ENCODE peak calls at places on chromosome 13, in four cellular contexts. Q is neural progenitor cell, D is SK-N-SH, J is GM23338. R is an unnamed sample.

GRCh38 chr13:47623862-47624261 is 377.2 kb downstream of the SUCLA2 start:
- DNase-seq in Q (no peak), D (no peak), J (no peak), R (no peak)

GRCh38 chr13:99407906-99408702 is 93.2 kb upstream of the TM9SF2 start:
- DNase-seq in D (no peak), J (no peak), Q (no peak), R (no peak)

GRCh38 chr13:32378012-32378411 is 49.9 kb downstream of the N4BP2L1 start:
- DNase-seq in D (no peak), J (no peak), Q (no peak), R (no peak)

GRCh38 chr13:44734204-44734707 is 158.1 kb upstream of the TSC22D1 start:
- DNase-seq in Q (no peak), J (no peak), D (peak; percentile 77), R (no peak)

GRCh38 chr13:77637583-77637982 is 59.9 kb upstream of the SLAIN1 start:
- DNase-seq in D (no peak), J (no peak), Q (peak; percentile 35), R (no peak)

GRCh38 chr13:112843392-112844250 is 125.4 kb upstream of the MCF2L start:
- DNase-seq in J (no peak), Q (no peak), D (no peak), R (no peak)

GRCh38 chr13:99395436-99395835 is 88.2 kb upstream of the GPR183 start:
- DNase-seq in J (no peak), Q (no peak), D (no peak), R (no peak)

GRCh38 chr13:47459512-47459911 is 541.6 kb downstream of the SUCLA2 start:
- DNase-seq in J (peak; percentile 59), Q (peak; percentile 38), D (peak; percentile 3), R (peak; percentile 1)

GRCh38 chr13:33377825-33378224 is 92.3 kb upstream of the STARD13 start:
- DNase-seq in D (no peak), Q (no peak), J (no peak), R (no peak)

GRCh38 chr13:43905435-43906031 is 25.8 kb downstream of the LACC1 start:
- DNase-seq in Q (peak; percentile 80), J (peak; percentile 82), D (peak; percentile 63), R (peak; percentile 74)

GRCh38 chr13:93151277-93151676 is 75.3 kb upstream of the GPC6 start:
- DNase-seq in J (no peak), Q (no peak), D (no peak), R (no peak)

GRCh38 chr13:66659291-66660012 is 570.7 kb downstream of the PCDH9 start:
- DNase-seq in D (no peak), Q (no peak), J (no peak), R (peak; percentile 90)

GRCh38 chr13:36778083-36778671 is 40.8 kb upstream of the RFXAP start:
- DNase-seq in D (no peak), Q (peak; percentile 91), J (peak; percentile 65), R (no peak)

GRCh38 chr13:107681611-107682010 is 533.7 kb downstream of the LIG4 start:
- DNase-seq in Q (no peak), J (no peak), D (peak; percentile 8), R (no peak)

GRCh38 chr13:65378943-65379519 is 1851.1 kb downstream of the PCDH9 start:
- DNase-seq in Q (peak; percentile 3), D (no peak), J (peak; percentile 32), R (peak; percentile 8)

GRCh38 chr13:25196971-25197370 is 24.9 kb upstream of the AMER2 start:
- DNase-seq in J (no peak), D (no peak), Q (no peak), R (no peak)

GRCh38 chr13:22423261-22423660 is 752.4 kb downstream of the FGF9 start:
- DNase-seq in Q (no peak), D (no peak), J (no peak), R (no peak)

GRCh38 chr13:46778879-46779278 is 18.1 kb downstream of the ESD start:
- DNase-seq in J (no peak), D (no peak), Q (no peak), R (no peak)

GRCh38 chr13:44068737-44069136 is 189.0 kb downstream of the LACC1 start:
- DNase-seq in D (no peak), J (peak; percentile 41), Q (no peak), R (no peak)

GRCh38 chr13:79423801-79424642 is 18.0 kb upstream of the RBM26 start:
- DNase-seq in Q (peak; percentile 34), J (peak; percentile 75), D (peak; percentile 45), R (peak; percentile 54)

GRCh38 chr13:40770609-40770933 is 419 bp downstream of the MRPS31 start:
- DNase-seq in J (no peak), Q (no peak), D (no peak), R (no peak)

GRCh38 chr13:89076622-89077021 is 1405.5 kb downstream of the SLITRK5 start:
- DNase-seq in Q (no peak), D (no peak), J (no peak), R (no peak)

GRCh38 chr13:42049454-42049780 is 969 bp downstream of the DGKH start:
- DNase-seq in D (no peak), Q (no peak), J (no peak), R (peak; percentile 27)

GRCh38 chr13:112651306-112651705 is 38.5 kb upstream of the ATP11A start:
- DNase-seq in D (no peak), Q (no peak), J (no peak), R (no peak)

GRCh38 chr13:106471957-106472543 is 63.4 kb downstream of the EFNB2 start:
- DNase-seq in D (peak; percentile 24), Q (peak; percentile 78), J (peak; percentile 71), R (no peak)

GRCh38 chr13:21399741-21400140 is 59.4 kb downstream of the ZDHHC20 start:
- DNase-seq in D (no peak), Q (no peak), J (no peak), R (no peak)

GRCh38 chr13:113935081-113935511 is 38.8 kb downstream of the C13orf46 start:
- DNase-seq in Q (peak; percentile 43), J (peak; percentile 43), D (peak; percentile 37), R (no peak)

GRCh38 chr13:51520524-51520923 is 63.7 kb upstream of the WDFY2 start:
- DNase-seq in Q (no peak), D (no peak), J (no peak), R (no peak)

GRCh38 chr13:90997951-90998350 is 349.5 kb upstream of the MIR17HG start:
- DNase-seq in Q (no peak), J (no peak), D (no peak), R (no peak)

GRCh38 chr13:39770514-39770913 is 115.1 kb downstream of the COG6 start:
- DNase-seq in J (no peak), D (no peak), Q (no peak), R (no peak)

GRCh38 chr13:28337196-28338045 is 157.5 kb downstream of the FLT1 start:
- DNase-seq in Q (no peak), J (no peak), D (no peak), R (no peak)

GRCh38 chr13:57682128-57682716 is 50.7 kb downstream of the PCDH17 start:
- DNase-seq in J (peak; percentile 22), Q (no peak), D (no peak), R (no peak)

GRCh38 chr13:69970521-69970920 is 137.1 kb upstream of the ATXN8OS start:
- DNase-seq in J (peak; percentile 37), Q (no peak), D (no peak), R (no peak)

GRCh38 chr13:44422755-44423643 is 49.4 kb downstream of the SERP2 start:
- DNase-seq in J (no peak), Q (no peak), D (no peak), R (no peak)

GRCh38 chr13:91758724-91759123 is 360.3 kb downstream of the GPC5 start:
- DNase-seq in J (no peak), Q (no peak), D (no peak), R (no peak)

GRCh38 chr13:96075953-96076543 is 13.9 kb upstream of the HS6ST3 start:
- DNase-seq in Q (no peak), J (peak; percentile 57), D (peak; percentile 28), R (peak; percentile 0)

GRCh38 chr13:87669379-87669978 is 1.7 kb upstream of the SLITRK5 start:
- DNase-seq in Q (peak; percentile 56), D (peak; percentile 27), J (peak; percentile 76), R (peak; percentile 87)

GRCh38 chr13:50303963-50304721 is 288.9 kb downstream of the KCNRG start:
- DNase-seq in D (no peak), Q (no peak), J (no peak), R (no peak)
- H3K4me3 ChIP-seq in D (no peak overlapping the region), Q (no peak overlapping the region), J (no peak overlapping the region), R (no peak overlapping the region)

DNA sequence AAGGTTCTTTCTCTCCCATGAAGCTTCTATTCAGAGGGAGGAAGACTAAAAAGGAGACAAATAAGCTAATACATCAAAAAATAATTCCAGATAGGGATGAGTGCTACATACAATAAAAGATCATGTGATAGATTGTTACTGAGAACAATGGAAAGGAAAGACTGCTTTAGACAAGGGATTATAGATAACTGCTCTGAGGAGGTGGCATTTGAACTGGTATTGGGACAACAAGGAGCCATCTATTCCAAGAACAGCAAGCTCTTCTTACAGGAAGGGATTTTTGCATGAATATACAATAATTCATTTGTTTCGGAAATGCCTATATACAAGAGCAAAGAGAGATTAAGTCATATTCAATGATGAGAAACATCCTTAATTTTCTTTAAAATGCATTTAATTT is 540.5 kb upstream of the KLF12 start:
- DNase-seq in D (no peak), Q (no peak), J (no peak), R (no peak)
- TF ChIP-seq EZH2phosphoT487 in D (no peak), Q (no peak), J (no peak), R (no peak)

DNA sequence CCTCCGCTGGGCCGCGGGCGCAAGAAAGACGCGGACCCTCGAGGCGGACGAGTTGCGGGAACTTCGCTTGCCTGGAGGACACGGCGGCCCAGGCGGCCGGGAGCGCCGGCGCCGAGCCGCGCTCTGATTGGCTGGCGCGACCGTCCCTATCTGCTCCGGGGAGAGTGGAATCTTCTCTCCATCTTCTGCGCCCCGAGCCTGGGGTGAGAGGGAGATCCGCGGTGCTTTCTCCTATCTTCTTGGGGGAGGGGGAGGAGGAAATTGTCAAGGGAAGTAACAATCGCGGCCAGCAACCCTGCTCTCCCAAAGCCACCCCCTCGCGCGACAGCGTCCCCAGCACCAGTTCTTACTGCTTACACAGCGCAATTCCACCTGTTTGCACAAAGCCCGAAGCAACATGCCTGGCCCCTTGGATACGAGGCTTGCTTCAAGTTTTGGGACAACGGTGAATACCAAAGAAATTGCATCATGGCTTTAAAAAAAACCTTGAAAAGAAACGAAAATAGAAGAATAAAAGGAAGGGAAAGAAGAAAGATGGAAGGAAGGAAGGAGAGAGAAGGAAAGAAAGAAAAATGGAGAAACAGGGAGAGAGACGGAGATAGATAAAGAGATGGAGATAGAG is 4.8 kb downstream of the SOX21 start:
- DNase-seq in J (peak; percentile 70), D (peak; percentile 68), Q (peak; percentile 88), R (no peak)
- H3K4me3 ChIP-seq in J (peak overlapping the region; percentile 61), D (no peak overlapping the region), Q (peak overlapping the region; percentile 93), R (no peak overlapping the region)

DNA sequence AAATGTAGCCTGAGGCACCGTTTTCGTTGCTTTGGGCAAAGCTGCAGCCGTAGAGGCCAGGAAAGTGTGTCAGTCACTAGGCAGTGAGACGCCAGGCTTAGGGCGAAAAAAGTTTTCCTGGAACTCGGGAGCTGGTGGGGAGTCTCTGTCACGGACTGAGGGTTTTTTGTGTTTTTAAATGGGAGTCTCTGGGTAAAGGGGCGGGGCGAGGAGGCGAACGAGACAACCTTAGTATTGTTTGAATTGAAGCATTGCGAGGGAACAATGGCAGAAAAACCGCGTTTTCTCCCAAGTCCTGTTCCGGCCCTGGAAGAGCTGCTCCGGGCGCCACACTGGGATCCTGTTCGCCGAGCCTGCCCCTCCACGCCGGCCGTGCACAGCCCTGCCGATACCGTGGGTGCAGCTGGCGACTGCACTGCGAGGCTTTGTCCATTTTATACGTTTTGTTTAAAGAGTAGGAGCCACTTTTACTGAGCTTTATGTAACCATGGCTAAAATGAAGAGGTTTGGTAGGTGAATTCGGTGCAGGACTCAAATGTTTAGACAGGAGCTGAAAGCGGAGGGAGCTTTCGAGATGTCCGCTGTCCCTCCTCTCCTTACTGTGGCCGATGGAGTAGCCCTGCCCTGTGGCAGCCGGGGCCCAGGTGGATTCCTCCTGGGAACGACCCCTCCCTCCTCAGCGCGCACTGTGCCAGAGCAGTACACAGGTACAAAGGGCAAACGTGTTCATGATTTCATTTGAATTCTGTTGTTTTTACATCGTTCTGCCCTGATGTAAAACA is 1.5 kb downstream of the COL4A2 start:
- DNase-seq in D (peak; percentile 66), Q (peak; percentile 84), J (peak; percentile 85), R (no peak)
- TF ChIP-seq EZH2phosphoT487 in D (no peak), Q (no peak), J (no peak), R (no peak)